ENCODE peak calls at places on chromosomes 4 and X, in six cellular contexts. S is CD8-positive, alpha-beta memory T cell; M is A549; I is stimulated activated CD4-positive, alpha-beta T cell treated with anti-CD3 and anti-CD28 coated beads, Interleukin-4, amount 100 ng/mL, for 24 hours; W is heart right ventricle; Y is cardiac muscle cell. A is an unnamed sample.

GRCh38 chr4:173684223-173684622 is 154.2 kb upstream of the HAND2 start:
- DNase-seq in S (no peak), M (no peak), I (no peak), W (peak), Y (no peak), A (no peak)

GRCh38 chrX:97563531-97564133 is 679.9 kb downstream of the RPA4 start:
- DNase-seq in S (peak), M (no peak), I (peak), W (peak), Y (peak), A (peak)

GRCh38 chrX:40154853-40155616 is 57.3 kb upstream of the BCOR start:
- DNase-seq in S (no peak), M (peak), I (no peak), W (peak), Y (peak), A (peak)

GRCh38 chr4:72895408-72895807 is 174.1 kb downstream of the COX18 start:
- DNase-seq in S (no peak), M (no peak), I (no peak), W (no peak), Y (no peak), A (no peak)

GRCh38 chr4:169017971-169018370 is 7.9 kb upstream of the CBR4 start:
- DNase-seq in S (no peak), M (no peak), I (no peak), W (no peak), Y (no peak), A (no peak)

GRCh38 chr4:107153228-107153627 is 117.1 kb upstream of the DKK2 start:
- DNase-seq in S (no peak), M (no peak), I (no peak), W (peak), Y (peak), A (peak)

GRCh38 chr4:159447296-159447695 is 344.4 kb downstream of the RAPGEF2 start:
- DNase-seq in S (no peak), M (no peak), I (no peak), W (no peak), Y (peak), A (no peak)

GRCh38 chr4:74056858-74057562 is 18.5 kb upstream of the CXCL3 start:
- DNase-seq in S (no peak), M (peak), I (no peak), W (no peak), Y (peak), A (peak)

GRCh38 chr4:7703669-7704068 is 236.0 kb downstream of the AFAP1 start:
- DNase-seq in S (no peak), M (no peak), I (no peak), W (no peak), Y (no peak), A (peak)

GRCh38 chr4:141501395-141501794 is 135.0 kb upstream of the IL15 start:
- DNase-seq in S (no peak), M (no peak), I (no peak), W (no peak), Y (peak), A (no peak)

GRCh38 chrX:123846598-123847038 is 13.2 kb upstream of the XIAP start:
- DNase-seq in S (no peak), M (no peak), I (no peak), W (no peak), Y (peak), A (peak)

GRCh38 chr4:5808081-5808741 is 84.7 kb downstream of the CRMP1 start:
- DNase-seq in S (no peak), M (no peak), I (no peak), W (no peak), Y (peak), A (no peak)

GRCh38 chr4:156103306-156103705 is 149.6 kb upstream of the CTSO start:
- DNase-seq in S (no peak), M (no peak), I (no peak), W (no peak), Y (no peak), A (no peak)

GRCh38 chr4:153294631-153295030 is 49.9 kb upstream of the MND1 start:
- DNase-seq in S (no peak), M (no peak), I (no peak), W (no peak), Y (no peak), A (no peak)

GRCh38 chr4:133694416-133694815 is 507.2 kb downstream of the PABPC4L start:
- DNase-seq in S (no peak), M (no peak), I (no peak), W (no peak), Y (peak), A (no peak)

GRCh38 chrX:22141061-22141460 is 108.9 kb downstream of the PHEX start:
- DNase-seq in S (no peak), M (no peak), I (no peak), W (no peak), Y (no peak), A (no peak)

GRCh38 chrX:19775830-19776498 is 111.4 kb downstream of the SH3KBP1 start:
- DNase-seq in S (no peak), M (no peak), I (no peak), W (peak), Y (no peak), A (no peak)

GRCh38 chrX:43655961-43656494 is at the start of gene MAOA:
- DNase-seq in S (peak), M (peak), I (peak), W (peak), Y (peak), A (peak)

GRCh38 chr4:4216668-4217067 is 10.1 kb downstream of the OTOP1 start:
- DNase-seq in S (no peak), M (no peak), I (no peak), W (no peak), Y (peak), A (no peak)

GRCh38 chrX:102517331-102517730 is 792 bp upstream of the TMSB15A start:
- DNase-seq in S (no peak), M (no peak), I (no peak), W (no peak), Y (peak), A (peak)

GRCh38 chr4:172830295-172830764 is 338.3 kb upstream of the GALNT7 start:
- DNase-seq in S (no peak), M (no peak), I (no peak), W (no peak), Y (peak), A (peak)

GRCh38 chr4:111066447-111066846 is 443.6 kb upstream of the PITX2 start:
- DNase-seq in S (no peak), M (no peak), I (no peak), W (no peak), Y (no peak), A (no peak)

GRCh38 chrX:1392376-1393130 is 640 bp upstream of the SLC25A6 start:
- DNase-seq in S (no peak), M (peak), I (peak), W (peak), Y (peak), A (no peak)

GRCh38 chr4:41853973-41854372 is 81.3 kb upstream of the TMEM33 start:
- DNase-seq in S (no peak), M (no peak), I (no peak), W (no peak), Y (no peak), A (no peak)

GRCh38 chr4:43842594-43842993 is 606.0 kb downstream of the KCTD8 start:
- DNase-seq in S (no peak), M (no peak), I (no peak), W (no peak), Y (no peak), A (no peak)

GRCh38 chrX:80808160-80808735 is 1.4 kb downstream of the BRWD3 start:
- DNase-seq in S (peak), M (peak), I (peak), W (peak), Y (peak), A (peak)

GRCh38 chr4:37762294-37763163 is 64.0 kb upstream of the PGM2 start:
- DNase-seq in S (no peak), M (no peak), I (peak), W (no peak), Y (peak), A (peak)

GRCh38 chr4:184357783-184358182 is 116.6 kb downstream of the IRF2 start:
- DNase-seq in S (no peak), M (no peak), I (no peak), W (no peak), Y (no peak), A (peak)

GRCh38 chr4:149108626-149109025 is 666.4 kb upstream of the NR3C2 start:
- DNase-seq in S (no peak), M (no peak), I (no peak), W (no peak), Y (no peak), A (no peak)

GRCh38 chrX:153769158-153769864 is 5.3 kb downstream of the PLXNB3 start:
- DNase-seq in S (no peak), M (no peak), I (no peak), W (no peak), Y (no peak), A (no peak)

GRCh38 chrX:20306668-20307067 is 40.0 kb upstream of the RPS6KA3 start:
- DNase-seq in S (no peak), M (no peak), I (no peak), W (no peak), Y (no peak), A (no peak)

GRCh38 chr4:184590196-184590595 is 59.1 kb downstream of the CASP3 start:
- DNase-seq in S (no peak), M (no peak), I (no peak), W (no peak), Y (no peak), A (no peak)

GRCh38 chr4:40331937-40332336 is 3.2 kb upstream of the CHRNA9 start:
- DNase-seq in S (no peak), M (no peak), I (no peak), W (no peak), Y (no peak), A (no peak)

GRCh38 chr4:6658635-6659075 is 18.2 kb downstream of the MRFAP1 start:
- DNase-seq in S (peak), M (no peak), I (peak), W (no peak), Y (peak), A (peak)

GRCh38 chrX:108267561-108267960 is 170.7 kb downstream of the COL4A6 start:
- DNase-seq in S (no peak), M (no peak), I (no peak), W (no peak), Y (no peak), A (no peak)

GRCh38 chr4:140702096-140702757 is 54.0 kb downstream of the TBC1D9 start:
- DNase-seq in S (no peak), M (no peak), I (no peak), W (no peak), Y (no peak), A (no peak)

GRCh38 chr4:10738826-10739489 is 54.4 kb upstream of the CLNK start:
- DNase-seq in S (no peak), M (no peak), I (no peak), W (no peak), Y (no peak), A (no peak)